ENCODE peak calls at places on chromosome 17, in six cellular contexts. One of them, this sample, is unnamed.

GRCh38 chr17:29162909-29163341 is 17.3 kb downstream of the MYO18A start:
- DNase-seq in CD8-positive, alpha-beta T cell: no peak
- DNase-seq in pancreas: no peak
- DNase-seq in foreskin keratinocyte: no peak
- DNase-seq in CD8-positive, alpha-beta memory T cell: no peak
- DNase-seq in tibial artery: no peak
- DNase-seq in this sample: no peak

GRCh38 chr17:74118504-74118903 is 85.0 kb upstream of the RPL38 start:
- DNase-seq in foreskin keratinocyte: no peak
- DNase-seq in tibial artery: no peak
- DNase-seq in CD8-positive, alpha-beta T cell: no peak
- DNase-seq in pancreas: no peak
- DNase-seq in CD8-positive, alpha-beta memory T cell: no peak
- DNase-seq in this sample: peak; percentile 85

GRCh38 chr17:75273968-75274708 is 3.1 kb upstream of the MIF4GD start:
- DNase-seq in CD8-positive, alpha-beta T cell: no peak
- DNase-seq in foreskin keratinocyte: no peak
- DNase-seq in tibial artery: no peak
- DNase-seq in CD8-positive, alpha-beta memory T cell: no peak
- DNase-seq in pancreas: no peak
- DNase-seq in this sample: no peak

GRCh38 chr17:44069974-44070454 is 521 bp upstream of the G6PC3 start:
- DNase-seq in foreskin keratinocyte: no peak
- DNase-seq in pancreas: peak; percentile 5
- DNase-seq in CD8-positive, alpha-beta T cell: no peak
- DNase-seq in CD8-positive, alpha-beta memory T cell: no peak
- DNase-seq in tibial artery: no peak
- DNase-seq in this sample: no peak

GRCh38 chr17:64741038-64741641 is 79.0 kb upstream of the SMURF2 start:
- DNase-seq in CD8-positive, alpha-beta T cell: no peak
- DNase-seq in foreskin keratinocyte: no peak
- DNase-seq in tibial artery: peak; percentile 59
- DNase-seq in CD8-positive, alpha-beta memory T cell: no peak
- DNase-seq in pancreas: no peak
- DNase-seq in this sample: no peak

GRCh38 chr17:35713069-35713728 is 18.2 kb upstream of the RASL10B start:
- DNase-seq in CD8-positive, alpha-beta T cell: no peak
- DNase-seq in pancreas: no peak
- DNase-seq in foreskin keratinocyte: no peak
- DNase-seq in tibial artery: peak; percentile 48
- DNase-seq in CD8-positive, alpha-beta memory T cell: no peak
- DNase-seq in this sample: no peak

GRCh38 chr17:46964315-46965265 is 14.5 kb downstream of the RPRML start:
- DNase-seq in pancreas: no peak
- DNase-seq in CD8-positive, alpha-beta memory T cell: no peak
- DNase-seq in CD8-positive, alpha-beta T cell: no peak
- DNase-seq in tibial artery: no peak
- DNase-seq in foreskin keratinocyte: no peak
- DNase-seq in this sample: no peak

GRCh38 chr17:49414271-49414621 is 436 bp downstream of the PHB1 start:
- DNase-seq in foreskin keratinocyte: no peak
- DNase-seq in tibial artery: no peak
- DNase-seq in pancreas: no peak
- DNase-seq in CD8-positive, alpha-beta T cell: no peak
- DNase-seq in CD8-positive, alpha-beta memory T cell: no peak
- DNase-seq in this sample: no peak

GRCh38 chr17:62187681-62188080 is 122.6 kb upstream of the MED13 start:
- DNase-seq in CD8-positive, alpha-beta memory T cell: no peak
- DNase-seq in CD8-positive, alpha-beta T cell: no peak
- DNase-seq in foreskin keratinocyte: no peak
- DNase-seq in pancreas: no peak
- DNase-seq in tibial artery: no peak
- DNase-seq in this sample: no peak

GRCh38 chr17:17931159-17931558 is 41.0 kb downstream of the TOM1L2 start:
- DNase-seq in tibial artery: no peak
- DNase-seq in foreskin keratinocyte: no peak
- DNase-seq in CD8-positive, alpha-beta memory T cell: no peak
- DNase-seq in CD8-positive, alpha-beta T cell: no peak
- DNase-seq in pancreas: no peak
- DNase-seq in this sample: no peak

GRCh38 chr17:71409712-71410111 is 711.1 kb upstream of the SOX9 start:
- DNase-seq in pancreas: no peak
- DNase-seq in tibial artery: no peak
- DNase-seq in CD8-positive, alpha-beta T cell: no peak
- DNase-seq in CD8-positive, alpha-beta memory T cell: no peak
- DNase-seq in foreskin keratinocyte: peak; percentile 97
- DNase-seq in this sample: no peak

GRCh38 chr17:57365420-57365819 is 109.1 kb downstream of the MSI2 start:
- DNase-seq in foreskin keratinocyte: no peak
- DNase-seq in tibial artery: no peak
- DNase-seq in CD8-positive, alpha-beta memory T cell: no peak
- DNase-seq in pancreas: no peak
- DNase-seq in CD8-positive, alpha-beta T cell: no peak
- DNase-seq in this sample: no peak

GRCh38 chr17:57366177-57366557 is 109.8 kb downstream of the MSI2 start:
- DNase-seq in CD8-positive, alpha-beta T cell: no peak
- DNase-seq in pancreas: no peak
- DNase-seq in tibial artery: no peak
- DNase-seq in CD8-positive, alpha-beta memory T cell: no peak
- DNase-seq in foreskin keratinocyte: no peak
- DNase-seq in this sample: no peak

GRCh38 chr17:57362797-57363556 is 106.7 kb downstream of the MSI2 start:
- DNase-seq in CD8-positive, alpha-beta T cell: no peak
- DNase-seq in pancreas: no peak
- DNase-seq in CD8-positive, alpha-beta memory T cell: no peak
- DNase-seq in tibial artery: no peak
- DNase-seq in foreskin keratinocyte: no peak
- DNase-seq in this sample: no peak

GRCh38 chr17:57363998-57364645 is 107.8 kb downstream of the MSI2 start:
- DNase-seq in pancreas: no peak
- DNase-seq in CD8-positive, alpha-beta memory T cell: no peak
- DNase-seq in foreskin keratinocyte: no peak
- DNase-seq in tibial artery: no peak
- DNase-seq in CD8-positive, alpha-beta T cell: no peak
- DNase-seq in this sample: no peak

GRCh38 chr17:57363580-57363979 is 107.3 kb downstream of the MSI2 start:
- DNase-seq in foreskin keratinocyte: no peak
- DNase-seq in CD8-positive, alpha-beta memory T cell: no peak
- DNase-seq in pancreas: no peak
- DNase-seq in tibial artery: no peak
- DNase-seq in CD8-positive, alpha-beta T cell: no peak
- DNase-seq in this sample: no peak
- H3K4me1 ChIP-seq in foreskin keratinocyte: peaks cover 10% of the 10 kb centered on the region
- H3K4me1 ChIP-seq in CD8-positive, alpha-beta memory T cell: no peaks in the 10 kb centered on the region
- H3K4me1 ChIP-seq in pancreas: peaks cover 17% of the 10 kb centered on the region
- H3K4me1 ChIP-seq in tibial artery: no peaks in the 10 kb centered on the region
- H3K4me1 ChIP-seq in CD8-positive, alpha-beta T cell: peaks cover under 1% of the 10 kb centered on the region
- H3K4me1 ChIP-seq in this sample: peaks cover 3% of the 10 kb centered on the region

GRCh38 chr17:4947010-4947410 is 1.3 kb downstream of the PFN1 start:
- DNase-seq in CD8-positive, alpha-beta T cell: no peak
- DNase-seq in pancreas: no peak
- DNase-seq in tibial artery: peak; percentile 36
- DNase-seq in CD8-positive, alpha-beta memory T cell: no peak
- DNase-seq in foreskin keratinocyte: no peak
- DNase-seq in this sample: no peak

GRCh38 chr17:4948166-4948996 is at the start of gene PFN1:
- DNase-seq in pancreas: peak; percentile 90
- DNase-seq in CD8-positive, alpha-beta T cell: peak; percentile 93
- DNase-seq in CD8-positive, alpha-beta memory T cell: peak; percentile 84
- DNase-seq in foreskin keratinocyte: peak; percentile 85
- DNase-seq in tibial artery: peak; percentile 95
- DNase-seq in this sample: no peak

GRCh38 chr17:4948997-4949320 is 629 bp upstream of the PFN1 start:
- DNase-seq in foreskin keratinocyte: no peak
- DNase-seq in CD8-positive, alpha-beta T cell: peak; percentile 84
- DNase-seq in tibial artery: peak; percentile 78
- DNase-seq in pancreas: peak; percentile 89
- DNase-seq in CD8-positive, alpha-beta memory T cell: peak; percentile 65
- DNase-seq in this sample: no peak

GRCh38 chr17:4946312-4946976 is 1.9 kb downstream of the PFN1 start:
- DNase-seq in CD8-positive, alpha-beta T cell: no peak
- DNase-seq in foreskin keratinocyte: no peak
- DNase-seq in CD8-positive, alpha-beta memory T cell: no peak
- DNase-seq in tibial artery: no peak
- DNase-seq in pancreas: no peak
- DNase-seq in this sample: no peak

DNA sequence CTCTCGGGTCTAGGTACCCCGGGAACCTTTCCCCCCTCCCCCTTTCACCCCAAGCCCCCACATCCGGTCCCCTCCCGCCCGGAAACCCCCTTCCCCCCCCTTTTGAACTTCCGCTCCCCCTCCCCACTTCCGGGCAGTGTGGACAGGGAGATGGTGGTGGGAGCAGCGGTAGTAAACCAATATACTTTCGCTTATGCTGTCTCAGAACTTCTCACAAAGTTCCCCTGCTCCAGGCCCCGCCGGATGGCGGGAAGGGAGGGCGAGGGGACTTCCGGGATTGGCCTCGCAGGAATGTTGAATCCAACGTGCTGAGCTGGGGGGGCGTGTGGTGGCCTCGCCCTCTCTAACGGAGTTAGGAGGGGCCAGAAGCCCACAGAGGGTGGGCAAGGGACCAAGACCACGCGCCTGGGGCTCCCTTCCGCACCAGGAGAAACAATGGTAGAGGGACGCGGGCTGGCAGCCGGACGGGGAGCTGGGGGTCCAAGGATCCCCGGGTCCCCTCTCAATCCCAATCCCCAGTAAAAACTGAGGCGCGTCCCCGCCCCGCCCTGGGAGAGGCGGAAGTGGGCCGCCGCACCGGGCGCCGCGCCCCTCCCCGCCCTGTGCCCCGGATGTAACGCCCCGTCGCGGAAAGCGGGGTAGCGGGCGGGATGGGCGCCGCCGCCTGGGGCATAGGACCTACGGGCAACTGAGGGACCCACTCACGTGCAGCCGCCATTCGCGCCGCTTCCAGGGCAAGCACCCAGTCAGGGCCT is 742 bp downstream of the PFN1 start:
- DNase-seq in foreskin keratinocyte: no peak
- DNase-seq in CD8-positive, alpha-beta T cell: peak; percentile 86
- DNase-seq in CD8-positive, alpha-beta memory T cell: peak; percentile 62
- DNase-seq in pancreas: peak; percentile 86
- DNase-seq in tibial artery: peak; percentile 45
- DNase-seq in this sample: no peak
- H3K4me1 ChIP-seq in foreskin keratinocyte: peaks cover 24% of the 10 kb centered on the region
- H3K4me1 ChIP-seq in CD8-positive, alpha-beta T cell: peaks cover 51% of the 10 kb centered on the region
- H3K4me1 ChIP-seq in CD8-positive, alpha-beta memory T cell: peaks cover 50% of the 10 kb centered on the region
- H3K4me1 ChIP-seq in pancreas: no peaks in the 10 kb centered on the region
- H3K4me1 ChIP-seq in tibial artery: peaks cover 6% of the 10 kb centered on the region
- H3K4me1 ChIP-seq in this sample: peaks cover 5% of the 10 kb centered on the region

GRCh38 chr17:32835291-32835761 is 41.6 kb downstream of the MYO1D start:
- DNase-seq in pancreas: no peak
- DNase-seq in tibial artery: no peak
- DNase-seq in foreskin keratinocyte: no peak
- DNase-seq in CD8-positive, alpha-beta T cell: no peak
- DNase-seq in CD8-positive, alpha-beta memory T cell: no peak
- DNase-seq in this sample: no peak
- H3K4me1 ChIP-seq in pancreas: no peaks in the 10 kb centered on the region
- H3K4me1 ChIP-seq in tibial artery: no peaks in the 10 kb centered on the region
- H3K4me1 ChIP-seq in foreskin keratinocyte: no peaks in the 10 kb centered on the region
- H3K4me1 ChIP-seq in CD8-positive, alpha-beta T cell: no peaks in the 10 kb centered on the region
- H3K4me1 ChIP-seq in CD8-positive, alpha-beta memory T cell: no peaks in the 10 kb centered on the region
- H3K4me1 ChIP-seq in this sample: no peaks in the 10 kb centered on the region

GRCh38 chr17:59435238-59435637 is 103.8 kb downstream of the YPEL2 start:
- DNase-seq in CD8-positive, alpha-beta memory T cell: no peak
- DNase-seq in CD8-positive, alpha-beta T cell: no peak
- DNase-seq in foreskin keratinocyte: peak; percentile 71
- DNase-seq in pancreas: no peak
- DNase-seq in tibial artery: no peak
- DNase-seq in this sample: no peak
- H3K4me1 ChIP-seq in CD8-positive, alpha-beta memory T cell: peaks cover 10% of the 10 kb centered on the region
- H3K4me1 ChIP-seq in CD8-positive, alpha-beta T cell: peaks cover 9% of the 10 kb centered on the region
- H3K4me1 ChIP-seq in foreskin keratinocyte: peaks cover 12% of the 10 kb centered on the region
- H3K4me1 ChIP-seq in pancreas: peaks cover 1% of the 10 kb centered on the region
- H3K4me1 ChIP-seq in tibial artery: peaks cover 2% of the 10 kb centered on the region
- H3K4me1 ChIP-seq in this sample: no peaks in the 10 kb centered on the region

DNA sequence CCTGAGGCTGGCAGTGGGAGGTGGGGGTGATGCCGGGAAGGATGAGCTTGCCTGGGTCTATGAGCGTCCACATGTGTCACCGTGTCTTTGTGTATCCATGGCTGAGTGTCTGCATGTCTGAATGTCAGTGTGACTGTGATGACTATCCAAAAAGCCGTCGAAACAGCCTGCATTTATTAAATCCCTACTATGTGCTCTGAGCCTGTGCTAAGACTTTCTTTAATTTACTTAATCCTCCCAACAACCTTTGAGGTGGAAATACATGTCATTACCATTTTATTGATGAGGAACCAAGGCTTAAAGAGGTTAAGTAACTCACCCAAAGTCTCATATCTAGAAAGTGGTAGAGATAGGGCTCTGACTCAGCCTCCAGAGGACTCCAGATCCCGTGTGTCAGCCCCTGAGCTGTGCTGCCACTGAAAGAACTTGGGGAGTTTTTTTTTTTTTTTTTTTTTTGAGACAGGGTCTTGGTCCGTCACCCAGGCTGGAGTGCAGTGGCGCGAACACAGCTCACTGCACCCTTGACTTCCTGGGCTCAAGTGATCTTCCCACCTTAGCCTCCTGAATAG is 20.0 kb downstream of the ARHGAP23 start:
- DNase-seq in pancreas: no peak
- DNase-seq in tibial artery: no peak
- DNase-seq in foreskin keratinocyte: no peak
- DNase-seq in CD8-positive, alpha-beta T cell: no peak
- DNase-seq in CD8-positive, alpha-beta memory T cell: no peak
- DNase-seq in this sample: no peak
- H3K4me1 ChIP-seq in pancreas: no peaks in the 10 kb centered on the region
- H3K4me1 ChIP-seq in tibial artery: no peaks in the 10 kb centered on the region
- H3K4me1 ChIP-seq in foreskin keratinocyte: peaks cover 39% of the 10 kb centered on the region
- H3K4me1 ChIP-seq in CD8-positive, alpha-beta T cell: peaks cover 7% of the 10 kb centered on the region
- H3K4me1 ChIP-seq in CD8-positive, alpha-beta memory T cell: peaks cover 4% of the 10 kb centered on the region
- H3K4me1 ChIP-seq in this sample: peaks cover 22% of the 10 kb centered on the region

GRCh38 chr17:1985093-1985492 is 40.0 kb downstream of the RTN4RL1 start:
- DNase-seq in foreskin keratinocyte: no peak
- DNase-seq in tibial artery: no peak
- DNase-seq in CD8-positive, alpha-beta T cell: no peak
- DNase-seq in pancreas: no peak
- DNase-seq in CD8-positive, alpha-beta memory T cell: no peak
- DNase-seq in this sample: no peak
- H3K4me1 ChIP-seq in foreskin keratinocyte: peaks cover 18% of the 10 kb centered on the region
- H3K4me1 ChIP-seq in tibial artery: no peaks in the 10 kb centered on the region
- H3K4me1 ChIP-seq in CD8-positive, alpha-beta T cell: no peaks in the 10 kb centered on the region
- H3K4me1 ChIP-seq in pancreas: no peaks in the 10 kb centered on the region
- H3K4me1 ChIP-seq in CD8-positive, alpha-beta memory T cell: no peaks in the 10 kb centered on the region
- H3K4me1 ChIP-seq in this sample: no peaks in the 10 kb centered on the region

GRCh38 chr17:72930031-72930430 is 162.5 kb downstream of the SLC39A11 start:
- DNase-seq in foreskin keratinocyte: no peak
- DNase-seq in CD8-positive, alpha-beta T cell: no peak
- DNase-seq in pancreas: no peak
- DNase-seq in tibial artery: no peak
- DNase-seq in CD8-positive, alpha-beta memory T cell: no peak
- DNase-seq in this sample: no peak
- H3K4me1 ChIP-seq in foreskin keratinocyte: no peaks in the 10 kb centered on the region
- H3K4me1 ChIP-seq in CD8-positive, alpha-beta T cell: peaks cover 8% of the 10 kb centered on the region
- H3K4me1 ChIP-seq in pancreas: no peaks in the 10 kb centered on the region
- H3K4me1 ChIP-seq in tibial artery: no peaks in the 10 kb centered on the region
- H3K4me1 ChIP-seq in CD8-positive, alpha-beta memory T cell: peaks cover 6% of the 10 kb centered on the region
- H3K4me1 ChIP-seq in this sample: no peaks in the 10 kb centered on the region

GRCh38 chr17:50689251-50689650 is 18.5 kb downstream of the ANKRD40 start:
- DNase-seq in CD8-positive, alpha-beta T cell: no peak
- DNase-seq in CD8-positive, alpha-beta memory T cell: no peak
- DNase-seq in tibial artery: no peak
- DNase-seq in pancreas: no peak
- DNase-seq in foreskin keratinocyte: no peak
- DNase-seq in this sample: no peak
- H3K4me1 ChIP-seq in CD8-positive, alpha-beta T cell: no peaks in the 10 kb centered on the region
- H3K4me1 ChIP-seq in CD8-positive, alpha-beta memory T cell: no peaks in the 10 kb centered on the region
- H3K4me1 ChIP-seq in tibial artery: peaks cover 3% of the 10 kb centered on the region
- H3K4me1 ChIP-seq in pancreas: peaks cover 82% of the 10 kb centered on the region
- H3K4me1 ChIP-seq in foreskin keratinocyte: peaks cover 5% of the 10 kb centered on the region
- H3K4me1 ChIP-seq in this sample: peaks cover 6% of the 10 kb centered on the region

This sample was measured in iPS DF 6.9.